ENCODE peak calls at places on chromosomes 7 and 10, in eight cellular contexts. One of them, this sample, is unnamed.

GRCh38 chr7:35749548-35749947 is 51.3 kb upstream of the SEPTIN7 start:
- DNase-seq in transverse colon: no peak
- DNase-seq in HL-60: no peak
- DNase-seq in body of pancreas: peak; percentile 31
- DNase-seq in cardiac fibroblast: peak; percentile 89
- DNase-seq in fibroblast of villous mesenchyme: peak; percentile 93
- DNase-seq in A549: no peak
- DNase-seq in uterus: peak; percentile 65
- DNase-seq in this sample: no peak

GRCh38 chr7:7317850-7318249 is 135.5 kb downstream of the C1GALT1 start:
- DNase-seq in uterus: no peak
- DNase-seq in A549: no peak
- DNase-seq in cardiac fibroblast: no peak
- DNase-seq in HL-60: no peak
- DNase-seq in fibroblast of villous mesenchyme: no peak
- DNase-seq in body of pancreas: no peak
- DNase-seq in transverse colon: no peak
- DNase-seq in this sample: no peak

GRCh38 chr7:80760292-80760691 is 121.8 kb downstream of the CD36 start:
- DNase-seq in body of pancreas: no peak
- DNase-seq in cardiac fibroblast: no peak
- DNase-seq in fibroblast of villous mesenchyme: peak; percentile 49
- DNase-seq in transverse colon: no peak
- DNase-seq in A549: peak; percentile 55
- DNase-seq in uterus: no peak
- DNase-seq in HL-60: no peak
- DNase-seq in this sample: no peak

GRCh38 chr10:22315455-22316285 is 518 bp upstream of the COMMD3 start:
- DNase-seq in transverse colon: no peak
- DNase-seq in body of pancreas: no peak
- DNase-seq in A549: no peak
- DNase-seq in fibroblast of villous mesenchyme: no peak
- DNase-seq in cardiac fibroblast: no peak
- DNase-seq in HL-60: no peak
- DNase-seq in uterus: no peak
- DNase-seq in this sample: no peak

GRCh38 chr10:45229823-45230222 is 85.6 kb downstream of the OR13A1 start:
- DNase-seq in body of pancreas: no peak
- DNase-seq in cardiac fibroblast: no peak
- DNase-seq in fibroblast of villous mesenchyme: no peak
- DNase-seq in uterus: no peak
- DNase-seq in transverse colon: no peak
- DNase-seq in A549: no peak
- DNase-seq in HL-60: no peak
- DNase-seq in this sample: no peak

GRCh38 chr7:102286237-102287081 is at the start of gene SH2B2:
- DNase-seq in uterus: peak; percentile 81
- DNase-seq in HL-60: peak; percentile 77
- DNase-seq in transverse colon: peak; percentile 74
- DNase-seq in body of pancreas: peak; percentile 79
- DNase-seq in fibroblast of villous mesenchyme: peak; percentile 80
- DNase-seq in A549: peak; percentile 54
- DNase-seq in cardiac fibroblast: peak; percentile 74
- DNase-seq in this sample: no peak

GRCh38 chr10:3336673-3337293 is 164.2 kb upstream of the PITRM1 start:
- DNase-seq in fibroblast of villous mesenchyme: peak; percentile 37
- DNase-seq in transverse colon: no peak
- DNase-seq in uterus: no peak
- DNase-seq in cardiac fibroblast: no peak
- DNase-seq in A549: no peak
- DNase-seq in HL-60: no peak
- DNase-seq in body of pancreas: no peak
- DNase-seq in this sample: no peak

GRCh38 chr7:36045275-36045674 is 107.8 kb upstream of the EEPD1 start:
- DNase-seq in cardiac fibroblast: peak; percentile 72
- DNase-seq in uterus: no peak
- DNase-seq in fibroblast of villous mesenchyme: peak; percentile 79
- DNase-seq in body of pancreas: no peak
- DNase-seq in HL-60: no peak
- DNase-seq in A549: no peak
- DNase-seq in transverse colon: no peak
- DNase-seq in this sample: no peak

GRCh38 chr7:113548137-113548536 is 370.7 kb downstream of the PPP1R3A start:
- DNase-seq in uterus: no peak
- DNase-seq in fibroblast of villous mesenchyme: no peak
- DNase-seq in body of pancreas: no peak
- DNase-seq in A549: no peak
- DNase-seq in transverse colon: no peak
- DNase-seq in HL-60: no peak
- DNase-seq in cardiac fibroblast: no peak
- DNase-seq in this sample: no peak

GRCh38 chr10:132504501-132505272 is 32.9 kb upstream of the INPP5A start:
- DNase-seq in transverse colon: no peak
- DNase-seq in body of pancreas: no peak
- DNase-seq in A549: no peak
- DNase-seq in fibroblast of villous mesenchyme: no peak
- DNase-seq in cardiac fibroblast: no peak
- DNase-seq in uterus: peak; percentile 12
- DNase-seq in HL-60: no peak
- DNase-seq in this sample: no peak

GRCh38 chr10:118856106-118856505 is 101.3 kb upstream of the CACUL1 start:
- DNase-seq in A549: no peak
- DNase-seq in body of pancreas: no peak
- DNase-seq in HL-60: no peak
- DNase-seq in transverse colon: no peak
- DNase-seq in uterus: no peak
- DNase-seq in cardiac fibroblast: no peak
- DNase-seq in fibroblast of villous mesenchyme: no peak
- DNase-seq in this sample: no peak

GRCh38 chr7:111083423-111083822 is 7.5 kb upstream of the LRRN3 start:
- DNase-seq in body of pancreas: no peak
- DNase-seq in fibroblast of villous mesenchyme: no peak
- DNase-seq in HL-60: peak; percentile 79
- DNase-seq in cardiac fibroblast: no peak
- DNase-seq in uterus: no peak
- DNase-seq in transverse colon: no peak
- DNase-seq in A549: no peak
- DNase-seq in this sample: peak; percentile 80

GRCh38 chr10:109934958-109935793 is 11.9 kb upstream of the XPNPEP1 start:
- DNase-seq in fibroblast of villous mesenchyme: peak; percentile 72
- DNase-seq in cardiac fibroblast: peak; percentile 77
- DNase-seq in HL-60: no peak
- DNase-seq in uterus: no peak
- DNase-seq in body of pancreas: peak; percentile 69
- DNase-seq in A549: no peak
- DNase-seq in transverse colon: no peak
- DNase-seq in this sample: no peak

GRCh38 chr7:151459726-151460473 is 20.0 kb upstream of the CRYGN start:
- DNase-seq in body of pancreas: peak; percentile 80
- DNase-seq in fibroblast of villous mesenchyme: peak; percentile 100
- DNase-seq in cardiac fibroblast: peak; percentile 98
- DNase-seq in HL-60: no peak
- DNase-seq in A549: peak; percentile 90
- DNase-seq in uterus: peak; percentile 90
- DNase-seq in transverse colon: peak; percentile 87
- DNase-seq in this sample: no peak

GRCh38 chr10:109956454-109957091 is 33.3 kb upstream of the XPNPEP1 start:
- DNase-seq in transverse colon: no peak
- DNase-seq in body of pancreas: peak; percentile 53
- DNase-seq in cardiac fibroblast: no peak
- DNase-seq in uterus: no peak
- DNase-seq in A549: peak; percentile 69
- DNase-seq in HL-60: peak; percentile 56
- DNase-seq in fibroblast of villous mesenchyme: peak; percentile 54
- DNase-seq in this sample: peak; percentile 59

GRCh38 chr7:140200102-140200989 is 23.6 kb upstream of the KDM7A start:
- DNase-seq in HL-60: no peak
- DNase-seq in A549: peak; percentile 81
- DNase-seq in body of pancreas: peak; percentile 22
- DNase-seq in fibroblast of villous mesenchyme: peak; percentile 57
- DNase-seq in uterus: no peak
- DNase-seq in transverse colon: peak; percentile 57
- DNase-seq in cardiac fibroblast: peak; percentile 75
- DNase-seq in this sample: no peak

GRCh38 chr10:10591682-10592412 is 425.8 kb upstream of the CELF2 start:
- DNase-seq in HL-60: no peak
- DNase-seq in body of pancreas: no peak
- DNase-seq in transverse colon: no peak
- DNase-seq in A549: no peak
- DNase-seq in uterus: no peak
- DNase-seq in fibroblast of villous mesenchyme: no peak
- DNase-seq in cardiac fibroblast: peak; percentile 37
- DNase-seq in this sample: no peak

GRCh38 chr10:58641708-58642107 is 129.0 kb downstream of the BICC1 start:
- DNase-seq in transverse colon: no peak
- DNase-seq in HL-60: no peak
- DNase-seq in fibroblast of villous mesenchyme: peak; percentile 66
- DNase-seq in A549: no peak
- DNase-seq in uterus: no peak
- DNase-seq in cardiac fibroblast: peak; percentile 70
- DNase-seq in body of pancreas: no peak
- DNase-seq in this sample: no peak

GRCh38 chr7:142833174-142834027 is 21.5 kb upstream of the EPHB6 start:
- DNase-seq in transverse colon: no peak
- DNase-seq in HL-60: no peak
- DNase-seq in uterus: no peak
- DNase-seq in cardiac fibroblast: no peak
- DNase-seq in fibroblast of villous mesenchyme: no peak
- DNase-seq in body of pancreas: no peak
- DNase-seq in A549: no peak
- DNase-seq in this sample: no peak

GRCh38 chr10:26840938-26841732 is 19.6 kb downstream of the ABI1 start:
- DNase-seq in transverse colon: no peak
- DNase-seq in uterus: no peak
- DNase-seq in body of pancreas: no peak
- DNase-seq in A549: no peak
- DNase-seq in cardiac fibroblast: no peak
- DNase-seq in fibroblast of villous mesenchyme: no peak
- DNase-seq in HL-60: no peak
- DNase-seq in this sample: no peak

GRCh38 chr10:60138026-60138425 is 231.7 kb upstream of the CCDC6 start:
- DNase-seq in cardiac fibroblast: no peak
- DNase-seq in transverse colon: no peak
- DNase-seq in HL-60: no peak
- DNase-seq in A549: no peak
- DNase-seq in body of pancreas: no peak
- DNase-seq in fibroblast of villous mesenchyme: no peak
- DNase-seq in uterus: no peak
- DNase-seq in this sample: no peak
- H3K4me3 ChIP-seq in cardiac fibroblast: no peak overlapping the region
- H3K4me3 ChIP-seq in transverse colon: no peak overlapping the region
- H3K4me3 ChIP-seq in HL-60: no peak overlapping the region
- H3K4me3 ChIP-seq in A549: no peak overlapping the region
- H3K4me3 ChIP-seq in body of pancreas: no peak overlapping the region
- H3K4me3 ChIP-seq in fibroblast of villous mesenchyme: no peak overlapping the region
- H3K4me3 ChIP-seq in uterus: no peak overlapping the region
- H3K4me3 ChIP-seq in this sample: no peak overlapping the region

DNA sequence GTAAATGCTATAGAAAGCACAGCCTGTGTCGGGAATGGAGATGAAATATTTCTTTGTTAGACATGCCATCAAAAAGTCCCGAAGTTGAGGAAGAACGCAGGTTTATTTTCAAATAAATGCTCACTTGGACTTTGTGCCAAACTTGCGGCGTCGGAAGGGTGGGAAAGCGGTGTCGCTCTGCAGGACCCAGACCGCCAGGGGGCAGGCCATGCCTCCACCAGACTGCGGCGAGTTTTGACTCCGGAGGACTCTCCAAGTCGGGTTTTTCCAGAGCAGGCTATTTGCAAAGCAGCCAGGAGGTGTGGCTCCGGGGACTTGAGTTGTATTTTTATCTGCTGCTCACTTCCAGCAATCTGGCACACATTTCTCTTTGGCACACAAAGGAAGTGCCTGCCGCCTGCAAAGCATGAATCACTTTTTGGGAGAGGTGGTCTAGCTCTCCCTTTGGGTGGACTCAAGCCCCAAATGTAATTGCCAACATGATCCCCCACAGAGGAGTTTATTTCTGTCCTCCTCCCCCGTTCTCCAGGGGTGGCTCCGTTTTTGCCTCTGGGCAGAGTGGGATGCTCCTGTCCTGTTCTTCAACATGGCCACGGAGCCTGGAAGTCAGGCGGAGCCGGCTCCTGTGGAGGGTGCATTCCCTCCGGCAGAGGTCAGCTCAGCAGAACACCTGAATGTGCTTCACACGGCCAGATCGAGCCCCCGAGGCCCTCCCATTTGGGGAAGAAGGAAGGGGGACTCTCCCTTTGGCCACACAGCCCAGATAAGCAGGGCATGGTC is 82.3 kb upstream of the GPR26 start:
- DNase-seq in A549: peak; percentile 68
- DNase-seq in transverse colon: peak; percentile 84
- DNase-seq in cardiac fibroblast: peak; percentile 81
- DNase-seq in body of pancreas: peak; percentile 85
- DNase-seq in uterus: peak; percentile 80
- DNase-seq in fibroblast of villous mesenchyme: peak; percentile 56
- DNase-seq in HL-60: peak; percentile 28
- DNase-seq in this sample: no peak
- TF ChIP-seq CTCF in A549: peak; percentile 81
- TF ChIP-seq CTCF in transverse colon: peak; percentile 78
- TF ChIP-seq CTCF in cardiac fibroblast: peak; percentile 73
- TF ChIP-seq CTCF in body of pancreas: peak; percentile 57
- TF ChIP-seq CTCF in uterus: peak; percentile 81
- TF ChIP-seq CTCF in fibroblast of villous mesenchyme: peak; percentile 72
- TF ChIP-seq CTCF in HL-60: peak; percentile 42
- TF ChIP-seq CTCF in this sample: peak; percentile 84

DNA sequence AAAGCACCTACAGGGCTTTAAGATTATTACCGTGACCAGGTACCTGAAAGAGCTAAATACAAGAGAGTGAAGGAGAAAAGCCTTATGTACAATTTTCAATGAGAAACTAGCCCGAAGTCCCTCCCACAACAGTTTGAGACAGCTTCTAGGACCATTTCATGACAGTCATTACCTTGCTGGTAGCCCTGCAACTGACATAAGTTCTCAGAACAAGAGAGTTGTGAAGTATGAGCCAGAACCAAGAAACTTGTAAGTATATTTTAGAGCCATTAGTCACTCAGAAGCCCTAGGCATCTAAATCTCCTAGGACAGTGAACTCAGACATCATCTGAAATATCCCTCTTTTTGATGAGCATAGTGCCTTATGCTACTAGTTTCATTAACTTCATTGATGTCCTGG is 792.1 kb downstream of the GRM8 start:
- DNase-seq in transverse colon: no peak
- DNase-seq in uterus: no peak
- DNase-seq in HL-60: no peak
- DNase-seq in A549: no peak
- DNase-seq in fibroblast of villous mesenchyme: no peak
- DNase-seq in body of pancreas: no peak
- DNase-seq in cardiac fibroblast: no peak
- DNase-seq in this sample: no peak
- H3K4me3 ChIP-seq in transverse colon: no peak overlapping the region
- H3K4me3 ChIP-seq in uterus: no peak overlapping the region
- H3K4me3 ChIP-seq in HL-60: no peak overlapping the region
- H3K4me3 ChIP-seq in A549: no peak overlapping the region
- H3K4me3 ChIP-seq in fibroblast of villous mesenchyme: no peak overlapping the region
- H3K4me3 ChIP-seq in body of pancreas: no peak overlapping the region
- H3K4me3 ChIP-seq in cardiac fibroblast: no peak overlapping the region
- H3K4me3 ChIP-seq in this sample: no peak overlapping the region

DNA sequence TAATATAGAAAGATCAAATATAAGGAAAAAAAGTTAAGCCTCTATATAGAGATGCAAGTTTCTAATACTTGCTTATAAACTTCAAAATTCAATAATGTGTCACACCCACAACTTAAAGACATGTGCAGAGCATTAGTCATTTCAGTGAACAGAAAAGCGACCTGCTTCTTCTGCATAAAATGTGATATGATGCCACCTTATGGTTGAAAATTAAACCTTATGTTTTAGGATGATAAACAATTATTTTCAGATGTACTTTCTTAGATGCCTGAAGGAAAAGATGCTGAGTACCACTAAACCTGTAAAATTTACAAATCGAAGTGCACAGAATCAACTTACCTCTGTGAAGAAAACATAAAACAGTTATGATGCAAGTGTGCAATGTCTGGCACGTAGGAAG is 96.0 kb downstream of the MTERF1 start:
- DNase-seq in HL-60: no peak
- DNase-seq in fibroblast of villous mesenchyme: peak; percentile 53
- DNase-seq in transverse colon: no peak
- DNase-seq in body of pancreas: no peak
- DNase-seq in uterus: no peak
- DNase-seq in A549: peak; percentile 44
- DNase-seq in cardiac fibroblast: peak; percentile 82
- DNase-seq in this sample: no peak
- TF ChIP-seq CTCF in HL-60: no peak
- TF ChIP-seq CTCF in fibroblast of villous mesenchyme: peak; percentile 39
- TF ChIP-seq CTCF in transverse colon: peak; percentile 41
- TF ChIP-seq CTCF in body of pancreas: no peak
- TF ChIP-seq CTCF in uterus: peak; percentile 30
- TF ChIP-seq CTCF in A549: peak; percentile 60
- TF ChIP-seq CTCF in cardiac fibroblast: peak; percentile 30
- TF ChIP-seq CTCF in this sample: no peak